ENCODE peak calls at places on chromosomes 7 and 10, in ten cellular contexts. One of them, this sample, is unnamed.

GRCh38 chr10:103818110-103818509 is 37.3 kb downstream of the SH3PXD2A start:
- DNase-seq in substantia nigra: no peak
- DNase-seq in caudate nucleus: no peak
- DNase-seq in lower lobe of right lung: no peak
- DNase-seq in HCT116: no peak
- DNase-seq in brain microvascular endothelial cell: no peak
- DNase-seq in psoas muscle: peak
- DNase-seq in epithelial cell of prostate: no peak
- DNase-seq in cardiac muscle cell: no peak
- DNase-seq in H1: no peak
- DNase-seq in this sample: no peak

GRCh38 chr10:103667390-103667789 is 173.9 kb downstream of the NEURL1 start:
- DNase-seq in psoas muscle: no peak
- DNase-seq in brain microvascular endothelial cell: no peak
- DNase-seq in H1: no peak
- DNase-seq in lower lobe of right lung: no peak
- DNase-seq in substantia nigra: no peak
- DNase-seq in HCT116: no peak
- DNase-seq in caudate nucleus: no peak
- DNase-seq in epithelial cell of prostate: no peak
- DNase-seq in cardiac muscle cell: no peak
- DNase-seq in this sample: peak

GRCh38 chr10:121157998-121158397 is 306.8 kb downstream of the WDR11 start:
- DNase-seq in HCT116: no peak
- DNase-seq in epithelial cell of prostate: no peak
- DNase-seq in H1: no peak
- DNase-seq in cardiac muscle cell: no peak
- DNase-seq in lower lobe of right lung: peak
- DNase-seq in caudate nucleus: no peak
- DNase-seq in psoas muscle: no peak
- DNase-seq in brain microvascular endothelial cell: no peak
- DNase-seq in substantia nigra: no peak
- DNase-seq in this sample: no peak

GRCh38 chr10:118321724-118322575 is 20.2 kb downstream of the FAM204A start:
- DNase-seq in caudate nucleus: no peak
- DNase-seq in substantia nigra: no peak
- DNase-seq in lower lobe of right lung: no peak
- DNase-seq in H1: no peak
- DNase-seq in cardiac muscle cell: no peak
- DNase-seq in brain microvascular endothelial cell: no peak
- DNase-seq in psoas muscle: no peak
- DNase-seq in HCT116: no peak
- DNase-seq in epithelial cell of prostate: no peak
- DNase-seq in this sample: no peak

GRCh38 chr7:2037805-2038635 is 194.7 kb downstream of the MAD1L1 start:
- DNase-seq in lower lobe of right lung: peak
- DNase-seq in epithelial cell of prostate: no peak
- DNase-seq in HCT116: no peak
- DNase-seq in caudate nucleus: no peak
- DNase-seq in cardiac muscle cell: no peak
- DNase-seq in psoas muscle: peak
- DNase-seq in brain microvascular endothelial cell: no peak
- DNase-seq in substantia nigra: no peak
- DNase-seq in H1: no peak
- DNase-seq in this sample: peak

GRCh38 chr10:75042292-75042974 is 69.0 kb upstream of the SAMD8 start:
- DNase-seq in HCT116: no peak
- DNase-seq in epithelial cell of prostate: peak
- DNase-seq in lower lobe of right lung: no peak
- DNase-seq in psoas muscle: peak
- DNase-seq in brain microvascular endothelial cell: peak
- DNase-seq in H1: no peak
- DNase-seq in substantia nigra: no peak
- DNase-seq in cardiac muscle cell: peak
- DNase-seq in caudate nucleus: no peak
- DNase-seq in this sample: no peak

GRCh38 chr7:17444673-17445072 is 146.2 kb downstream of the AHR start:
- DNase-seq in substantia nigra: no peak
- DNase-seq in HCT116: peak
- DNase-seq in caudate nucleus: no peak
- DNase-seq in psoas muscle: no peak
- DNase-seq in brain microvascular endothelial cell: peak
- DNase-seq in lower lobe of right lung: no peak
- DNase-seq in epithelial cell of prostate: peak
- DNase-seq in H1: no peak
- DNase-seq in cardiac muscle cell: no peak
- DNase-seq in this sample: no peak

GRCh38 chr7:151825711-151826110 is 51.2 kb downstream of the PRKAG2 start:
- DNase-seq in cardiac muscle cell: no peak
- DNase-seq in caudate nucleus: no peak
- DNase-seq in H1: no peak
- DNase-seq in epithelial cell of prostate: no peak
- DNase-seq in HCT116: no peak
- DNase-seq in substantia nigra: no peak
- DNase-seq in lower lobe of right lung: peak
- DNase-seq in brain microvascular endothelial cell: no peak
- DNase-seq in psoas muscle: peak
- DNase-seq in this sample: no peak

GRCh38 chr10:22369433-22370072 is 24.3 kb downstream of the SPAG6 start:
- DNase-seq in caudate nucleus: no peak
- DNase-seq in substantia nigra: no peak
- DNase-seq in epithelial cell of prostate: peak
- DNase-seq in HCT116: peak
- DNase-seq in cardiac muscle cell: no peak
- DNase-seq in H1: no peak
- DNase-seq in brain microvascular endothelial cell: peak
- DNase-seq in lower lobe of right lung: no peak
- DNase-seq in psoas muscle: no peak
- DNase-seq in this sample: no peak

DNA sequence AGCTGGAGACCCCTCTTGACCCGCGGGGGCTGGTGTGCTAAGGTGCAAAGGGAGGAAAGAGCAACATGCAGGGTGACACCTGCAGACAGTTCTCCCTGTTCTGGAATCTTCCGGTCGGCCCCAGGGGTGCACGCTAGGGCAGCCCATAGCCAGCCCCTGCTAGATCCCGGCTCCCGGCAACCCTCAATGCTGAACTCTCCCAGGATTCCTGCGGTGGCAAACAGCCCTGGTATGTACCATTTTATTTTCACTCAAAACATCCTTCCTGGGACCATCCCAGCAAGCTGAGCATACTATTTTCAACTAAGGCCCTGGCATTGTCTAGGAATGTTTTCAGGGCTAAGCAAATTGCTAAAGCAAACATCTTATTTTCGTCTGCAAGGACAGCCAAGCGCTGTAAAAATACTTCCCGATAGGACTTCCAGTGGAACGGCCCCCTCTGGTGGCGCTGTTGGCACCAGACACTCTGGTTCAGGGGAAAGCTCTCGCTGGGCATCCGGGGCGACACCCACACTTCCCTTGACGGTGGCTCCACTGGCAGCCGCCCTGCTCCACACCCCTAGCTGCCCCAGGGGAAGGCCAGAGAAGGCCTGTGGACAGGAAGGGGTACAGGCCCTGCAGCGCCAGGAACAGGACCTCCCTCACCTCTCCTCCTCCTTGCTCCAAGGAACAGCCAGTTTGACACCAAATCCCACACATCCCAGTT is 99.4 kb downstream of the CTBP2 start:
- DNase-seq in substantia nigra: peak
- DNase-seq in brain microvascular endothelial cell: peak
- DNase-seq in cardiac muscle cell: peak
- DNase-seq in H1: peak
- DNase-seq in epithelial cell of prostate: no peak
- DNase-seq in caudate nucleus: peak
- DNase-seq in lower lobe of right lung: peak
- DNase-seq in HCT116: peak
- DNase-seq in psoas muscle: peak
- DNase-seq in this sample: peak
- H3K27ac ChIP-seq in substantia nigra: peak
- H3K27ac ChIP-seq in brain microvascular endothelial cell: peak
- H3K27ac ChIP-seq in cardiac muscle cell: peak
- H3K27ac ChIP-seq in H1: no peak
- H3K27ac ChIP-seq in epithelial cell of prostate: peak
- H3K27ac ChIP-seq in caudate nucleus: peak
- H3K27ac ChIP-seq in lower lobe of right lung: peak
- H3K27ac ChIP-seq in HCT116: no peak
- H3K27ac ChIP-seq in psoas muscle: peak
- H3K27ac ChIP-seq in this sample: peak

GRCh38 chr7:25359471-25360059 is 131.3 kb upstream of the NPVF start:
- DNase-seq in lower lobe of right lung: no peak
- DNase-seq in H1: no peak
- DNase-seq in caudate nucleus: no peak
- DNase-seq in brain microvascular endothelial cell: no peak
- DNase-seq in epithelial cell of prostate: no peak
- DNase-seq in psoas muscle: no peak
- DNase-seq in substantia nigra: no peak
- DNase-seq in cardiac muscle cell: no peak
- DNase-seq in HCT116: no peak
- DNase-seq in this sample: no peak

GRCh38 chr7:25361388-25361787 is 133.1 kb upstream of the NPVF start:
- DNase-seq in psoas muscle: no peak
- DNase-seq in epithelial cell of prostate: no peak
- DNase-seq in cardiac muscle cell: no peak
- DNase-seq in HCT116: no peak
- DNase-seq in H1: no peak
- DNase-seq in substantia nigra: no peak
- DNase-seq in brain microvascular endothelial cell: no peak
- DNase-seq in lower lobe of right lung: no peak
- DNase-seq in caudate nucleus: no peak
- DNase-seq in this sample: no peak

GRCh38 chr7:25358831-25359350 is 130.6 kb upstream of the NPVF start:
- DNase-seq in epithelial cell of prostate: no peak
- DNase-seq in HCT116: no peak
- DNase-seq in brain microvascular endothelial cell: no peak
- DNase-seq in substantia nigra: no peak
- DNase-seq in lower lobe of right lung: no peak
- DNase-seq in H1: no peak
- DNase-seq in cardiac muscle cell: no peak
- DNase-seq in psoas muscle: no peak
- DNase-seq in caudate nucleus: no peak
- DNase-seq in this sample: no peak

GRCh38 chr7:25361863-25362262 is 133.6 kb upstream of the NPVF start:
- DNase-seq in cardiac muscle cell: no peak
- DNase-seq in caudate nucleus: no peak
- DNase-seq in H1: no peak
- DNase-seq in HCT116: no peak
- DNase-seq in substantia nigra: no peak
- DNase-seq in psoas muscle: no peak
- DNase-seq in brain microvascular endothelial cell: no peak
- DNase-seq in epithelial cell of prostate: no peak
- DNase-seq in lower lobe of right lung: no peak
- DNase-seq in this sample: no peak

DNA sequence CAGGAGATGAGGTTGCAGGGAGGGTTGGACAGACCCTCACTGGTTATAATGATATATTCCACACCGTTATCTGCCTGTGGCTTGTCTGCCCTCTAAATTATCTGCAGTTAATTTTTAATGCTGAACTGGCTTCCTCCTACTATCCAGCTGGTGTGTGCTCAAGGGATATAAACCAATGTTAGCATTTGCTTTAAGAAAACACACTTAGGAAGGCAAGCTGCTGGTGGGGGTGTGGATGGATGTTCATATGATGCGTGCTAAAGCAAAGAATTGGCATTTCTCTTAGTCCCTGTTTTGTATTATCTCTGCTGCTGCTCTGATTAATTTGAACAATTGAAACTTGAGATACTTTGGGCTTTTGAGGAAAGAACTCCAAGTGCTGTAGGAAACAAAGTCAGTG is 132.2 kb upstream of the NPVF start:
- DNase-seq in brain microvascular endothelial cell: no peak
- DNase-seq in HCT116: no peak
- DNase-seq in substantia nigra: no peak
- DNase-seq in H1: no peak
- DNase-seq in epithelial cell of prostate: no peak
- DNase-seq in caudate nucleus: no peak
- DNase-seq in psoas muscle: no peak
- DNase-seq in cardiac muscle cell: no peak
- DNase-seq in lower lobe of right lung: no peak
- DNase-seq in this sample: no peak
- H3K27ac ChIP-seq in brain microvascular endothelial cell: no peak
- H3K27ac ChIP-seq in HCT116: no peak
- H3K27ac ChIP-seq in substantia nigra: peak
- H3K27ac ChIP-seq in H1: no peak
- H3K27ac ChIP-seq in epithelial cell of prostate: no peak
- H3K27ac ChIP-seq in caudate nucleus: peak
- H3K27ac ChIP-seq in psoas muscle: no peak
- H3K27ac ChIP-seq in cardiac muscle cell: no peak
- H3K27ac ChIP-seq in lower lobe of right lung: no peak
- H3K27ac ChIP-seq in this sample: peak

DNA sequence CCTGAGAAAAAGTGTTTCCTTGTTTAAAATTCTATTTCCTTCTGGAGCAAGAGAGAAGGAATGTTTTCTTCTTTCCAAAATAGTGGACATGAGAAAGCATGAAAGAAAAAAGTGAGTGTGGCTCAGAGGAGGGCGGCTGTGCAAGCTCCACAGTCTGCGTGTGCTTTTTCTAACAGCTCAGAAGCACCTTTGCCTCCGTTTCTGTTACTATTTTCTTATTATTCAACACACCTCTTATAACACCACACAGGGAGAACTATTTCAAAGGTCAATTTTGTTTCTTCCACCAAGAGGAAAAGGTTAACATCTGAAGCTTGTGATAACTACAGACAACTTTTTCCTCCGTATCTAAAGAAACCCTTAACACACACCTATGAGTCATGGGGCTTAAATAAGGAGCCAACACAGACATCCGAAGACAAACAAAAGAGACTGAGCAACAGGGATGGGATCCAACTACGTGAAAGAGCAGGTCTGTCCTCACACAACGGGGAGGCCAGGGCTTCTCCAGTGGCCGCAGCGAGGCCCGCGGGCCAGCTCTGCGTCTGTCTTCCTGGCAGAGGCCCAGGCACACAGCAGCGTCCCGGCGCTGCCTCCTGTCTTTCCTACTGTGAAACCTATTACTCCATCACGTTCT is 36.2 kb upstream of the NCAPG2 start:
- DNase-seq in H1: peak
- DNase-seq in brain microvascular endothelial cell: peak
- DNase-seq in epithelial cell of prostate: no peak
- DNase-seq in HCT116: no peak
- DNase-seq in psoas muscle: no peak
- DNase-seq in cardiac muscle cell: no peak
- DNase-seq in substantia nigra: no peak
- DNase-seq in caudate nucleus: no peak
- DNase-seq in lower lobe of right lung: no peak
- DNase-seq in this sample: peak
- H3K27ac ChIP-seq in H1: no peak
- H3K27ac ChIP-seq in brain microvascular endothelial cell: peak
- H3K27ac ChIP-seq in epithelial cell of prostate: peak
- H3K27ac ChIP-seq in HCT116: no peak
- H3K27ac ChIP-seq in psoas muscle: no peak
- H3K27ac ChIP-seq in cardiac muscle cell: no peak
- H3K27ac ChIP-seq in substantia nigra: no peak
- H3K27ac ChIP-seq in caudate nucleus: no peak
- H3K27ac ChIP-seq in lower lobe of right lung: peak
- H3K27ac ChIP-seq in this sample: peak

DNA sequence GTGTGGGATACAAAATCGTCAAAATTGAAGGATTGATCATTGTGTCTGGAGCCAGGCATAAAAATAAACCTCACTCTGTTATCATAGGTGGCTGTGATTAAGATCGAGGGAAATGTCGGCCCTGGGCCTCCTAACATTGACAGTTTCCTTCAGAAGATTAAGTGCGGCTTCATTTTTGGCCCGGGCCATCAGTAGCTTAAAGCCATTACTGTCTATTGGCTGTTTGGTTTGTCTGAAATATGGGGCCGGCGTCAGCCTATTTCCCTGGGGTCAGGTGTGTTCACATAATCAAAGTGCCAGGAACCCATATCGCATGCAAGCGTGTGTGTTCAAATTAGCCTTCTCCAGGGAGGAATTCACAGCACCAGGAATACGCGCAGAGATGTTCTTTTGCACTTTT is 114.6 kb downstream of the CUX1 start:
- DNase-seq in epithelial cell of prostate: no peak
- DNase-seq in lower lobe of right lung: no peak
- DNase-seq in cardiac muscle cell: no peak
- DNase-seq in H1: no peak
- DNase-seq in brain microvascular endothelial cell: no peak
- DNase-seq in caudate nucleus: no peak
- DNase-seq in substantia nigra: no peak
- DNase-seq in HCT116: no peak
- DNase-seq in psoas muscle: no peak
- DNase-seq in this sample: no peak
- H3K27ac ChIP-seq in epithelial cell of prostate: no peak
- H3K27ac ChIP-seq in lower lobe of right lung: no peak
- H3K27ac ChIP-seq in cardiac muscle cell: peak
- H3K27ac ChIP-seq in H1: no peak
- H3K27ac ChIP-seq in brain microvascular endothelial cell: no peak
- H3K27ac ChIP-seq in caudate nucleus: no peak
- H3K27ac ChIP-seq in substantia nigra: no peak
- H3K27ac ChIP-seq in HCT116: no peak
- H3K27ac ChIP-seq in psoas muscle: no peak
- H3K27ac ChIP-seq in this sample: peak

This sample was measured in uterus.